ENCODE peak calls at places on chromosomes 12 and 14, in eight cellular contexts. B is Peyer's patch, R is GM12878, D is foreskin fibroblast, C is astrocyte of the spinal cord, Z is H1, W is left lung, F is GM13977. U is an unnamed sample.

GRCh38 chr12:29309320-29309902 is 71.6 kb downstream of the ERGIC2 start:
- DNase-seq in B (no peak), R (no peak), D (peak; percentile 18), C (peak; percentile 35), Z (no peak), W (no peak), F (no peak), U (no peak)

GRCh38 chr12:45713108-45713507 is 16.4 kb upstream of the ARID2 start:
- DNase-seq in B (no peak), R (no peak), D (peak; percentile 29), C (peak; percentile 32), Z (no peak), W (no peak), F (no peak), U (no peak)

GRCh38 chr12:98022961-98023360 is 492.4 kb upstream of the TMPO start:
- DNase-seq in B (no peak), R (no peak), D (no peak), C (no peak), Z (no peak), W (no peak), F (no peak), U (no peak)

GRCh38 chr12:108125073-108125472 is 4.0 kb upstream of the WSCD2 start:
- DNase-seq in B (no peak), R (no peak), D (no peak), C (no peak), Z (no peak), W (no peak), F (no peak), U (no peak)

GRCh38 chr14:105685003-105685402 is 158.6 kb downstream of the TMEM121 start:
- DNase-seq in B (no peak), R (no peak), D (no peak), C (no peak), Z (no peak), W (no peak), F (no peak), U (no peak)

GRCh38 chr12:42475055-42475454 is 114.5 kb downstream of the PRICKLE1 start:
- DNase-seq in B (no peak), R (no peak), D (no peak), C (no peak), Z (no peak), W (no peak), F (no peak), U (no peak)

GRCh38 chr14:68789002-68789797 is 3.7 kb downstream of the ZFP36L1 start:
- DNase-seq in B (peak; percentile 90), R (no peak), D (no peak), C (peak; percentile 79), Z (no peak), W (peak; percentile 93), F (peak; percentile 70), U (peak; percentile 91)

GRCh38 chr14:97709552-97709951 is 912.4 kb downstream of the VRK1 start:
- DNase-seq in B (no peak), R (no peak), D (no peak), C (no peak), Z (no peak), W (no peak), F (no peak), U (no peak)

GRCh38 chr14:95482967-95483842 is 33.2 kb downstream of the SYNE3 start:
- DNase-seq in B (peak; percentile 78), R (no peak), D (peak; percentile 96), C (peak; percentile 92), Z (no peak), W (peak; percentile 85), F (no peak), U (peak; percentile 71)

GRCh38 chr12:39788235-39788634 is 168.6 kb upstream of the ABCD2 start:
- DNase-seq in B (no peak), R (no peak), D (no peak), C (no peak), Z (no peak), W (no peak), F (no peak), U (no peak)

GRCh38 chr12:44433647-44434046 is 442.5 kb downstream of the NELL2 start:
- DNase-seq in B (no peak), R (no peak), D (no peak), C (no peak), Z (no peak), W (no peak), F (no peak), U (no peak)

GRCh38 chr14:106039400-106039799 is 513.0 kb downstream of the TMEM121 start:
- DNase-seq in B (no peak), R (no peak), D (no peak), C (no peak), Z (no peak), W (no peak), F (peak; percentile 10), U (peak; percentile 49)

DNA sequence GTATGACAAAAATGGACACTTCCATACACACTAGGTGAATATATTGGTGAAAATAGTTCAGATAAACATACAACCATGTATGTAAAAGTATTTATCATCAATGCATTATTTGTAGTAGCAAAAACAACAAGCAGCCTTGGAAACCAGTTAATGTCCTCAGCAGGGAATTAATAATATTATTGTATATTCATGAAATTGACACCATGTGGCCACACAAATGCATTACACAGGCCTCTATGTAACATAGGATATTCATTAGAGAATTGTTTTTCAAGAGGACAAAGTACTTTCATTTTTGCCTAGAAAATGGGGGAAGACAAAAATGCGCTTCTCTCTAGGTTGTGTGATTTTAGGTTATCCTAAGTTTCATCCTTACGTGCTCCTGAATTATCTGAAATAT is 24.3 kb downstream of the SPRING1 start:
- DNase-seq in B (no peak), R (no peak), D (no peak), C (no peak), Z (no peak), W (no peak), F (no peak), U (no peak)
- TF ChIP-seq CTCF in B (no peak), R (no peak), D (no peak), C (peak; percentile 10), Z (no peak), W (no peak), F (no peak), U (no peak)

DNA sequence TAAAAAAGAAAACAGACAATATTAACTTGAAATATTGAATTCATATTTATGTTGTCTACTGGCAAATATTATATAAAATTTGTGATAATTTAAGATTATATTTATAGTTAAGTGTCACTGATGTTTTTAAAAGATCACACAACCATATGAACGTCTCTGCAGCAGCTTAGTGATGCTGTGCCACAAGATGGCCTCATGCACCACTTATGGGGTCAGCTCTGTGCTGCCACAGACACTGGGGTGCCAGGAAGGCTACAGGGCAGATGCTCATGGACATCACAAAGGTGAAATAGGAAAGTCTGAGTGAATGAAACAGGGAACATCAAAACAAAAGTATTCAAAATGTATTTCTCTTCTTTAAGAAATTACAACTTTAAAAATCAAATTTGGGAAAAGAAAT is 13.1 kb downstream of the ATXN3 start:
- DNase-seq in B (no peak), R (no peak), D (peak; percentile 6), C (no peak), Z (no peak), W (no peak), F (no peak), U (no peak)
- TF ChIP-seq CTCF in B (no peak), R (peak; percentile 31), D (no peak), C (peak; percentile 4), Z (peak; percentile 24), W (no peak), F (peak; percentile 28), U (no peak)

DNA sequence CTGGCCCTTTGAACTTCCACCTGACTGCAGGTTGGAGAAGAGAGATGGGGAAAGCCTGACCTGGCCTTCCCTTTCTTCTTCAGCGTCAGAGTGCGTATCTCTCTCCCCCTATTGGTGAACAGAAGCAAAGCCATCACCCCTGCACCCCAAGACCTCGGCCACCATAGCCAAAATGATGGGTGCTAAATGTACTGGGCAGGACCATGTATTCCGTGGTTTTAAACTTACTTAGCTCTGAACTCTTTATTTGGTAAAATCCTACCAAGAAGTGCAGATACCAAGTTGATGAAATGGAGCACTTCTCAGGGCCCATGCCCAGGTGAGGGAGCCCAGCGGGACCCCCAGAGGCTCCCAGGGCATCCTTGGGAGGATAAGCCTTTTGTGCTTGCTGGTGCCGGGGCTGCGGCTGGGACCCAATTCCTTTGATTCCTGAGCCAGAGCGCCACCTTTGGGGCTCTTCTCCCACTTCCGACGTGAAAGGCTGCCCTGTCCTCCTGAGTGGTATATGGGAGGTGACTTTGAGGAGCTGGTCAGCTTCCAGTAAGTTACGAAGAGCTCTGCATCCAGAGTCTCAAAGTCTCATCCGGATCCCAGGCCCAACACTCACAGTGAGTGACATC is 9.4 kb downstream of the CCND2 start:
- DNase-seq in B (no peak), R (no peak), D (no peak), C (no peak), Z (no peak), W (no peak), F (no peak), U (no peak)
- TF ChIP-seq CTCF in B (no peak), R (peak; percentile 18), D (no peak), C (no peak), Z (peak; percentile 37), W (no peak), F (peak; percentile 19), U (no peak)

GRCh38 chr14:77290705-77291104 is 19.7 kb upstream of the NGB start:
- DNase-seq in B (no peak), R (no peak), D (no peak), C (no peak), Z (no peak), W (no peak), F (no peak), U (no peak)
- TF ChIP-seq CTCF in B (no peak), R (no peak), D (no peak), C (peak; percentile 1), Z (peak; percentile 45), W (no peak), F (no peak), U (no peak)

U was measured in Calu3.